ENCODE peak calls at places on chromosomes 12 and 14, in seven cellular contexts. O, Z, L, K, M, W and D are unnamed samples.

GRCh38 chr12:42278116-42278485 is 40.1 kb upstream of the YAF2 start:
- DNase-seq in Z (no peak), O (no peak), L (no peak), M (no peak), W (no peak), K (no peak), D (peak)

GRCh38 chr12:83161451-83161850 is 474.7 kb downstream of the TMTC2 start:
- DNase-seq in K (no peak), L (no peak), Z (no peak), O (no peak), M (no peak), W (peak), D (peak)

GRCh38 chr12:96985515-96986362 is 78.7 kb downstream of the NEDD1 start:
- DNase-seq in L (no peak), W (no peak), K (peak), M (peak), Z (peak), O (no peak), D (no peak)

GRCh38 chr14:74846968-74847549 is 28.9 kb downstream of the PROX2 start:
- DNase-seq in O (peak), M (no peak), K (peak), L (peak), Z (no peak), W (peak), D (peak)

GRCh38 chr12:66164349-66164821 is 5.4 kb downstream of the TMBIM4 start:
- DNase-seq in O (no peak), Z (no peak), W (peak), L (peak), K (peak), M (no peak), D (peak)

GRCh38 chr14:91078095-91078737 is 17.8 kb upstream of the RPS6KA5 start:
- DNase-seq in Z (no peak), L (no peak), M (no peak), W (no peak), O (no peak), K (no peak), D (no peak)

GRCh38 chr12:115770643-115771042 is 506.9 kb downstream of the MED13L start:
- DNase-seq in O (no peak), M (no peak), Z (no peak), W (no peak), L (no peak), K (no peak), D (no peak)

GRCh38 chr12:19744760-19745218 is 305.5 kb downstream of the AEBP2 start:
- DNase-seq in M (no peak), W (peak), L (peak), Z (no peak), K (peak), O (no peak), D (peak)

GRCh38 chr14:95515523-95516517 is 630 bp downstream of the SYNE3 start:
- DNase-seq in Z (peak), L (peak), O (peak), M (peak), W (peak), K (peak), D (peak)

GRCh38 chr14:71377099-71377498 is 469.8 kb downstream of the PCNX1 start:
- DNase-seq in L (no peak), K (no peak), Z (no peak), M (no peak), W (no peak), O (no peak), D (no peak)

GRCh38 chr12:12903642-12904609 is 12.6 kb downstream of the GPRC5A start:
- DNase-seq in W (no peak), Z (no peak), L (no peak), M (no peak), O (no peak), K (no peak), D (no peak)

GRCh38 chr14:64968651-64969050 is 3.5 kb downstream of the RAB15 start:
- DNase-seq in K (no peak), Z (peak), L (no peak), M (no peak), W (no peak), O (no peak), D (no peak)

GRCh38 chr14:37595809-37596595 is 573 bp downstream of the TTC6 start:
- DNase-seq in K (no peak), W (no peak), Z (peak), L (no peak), M (peak), O (no peak), D (no peak)

GRCh38 chr14:55807059-55807499 is 227.1 kb downstream of the KTN1 start:
- DNase-seq in M (peak), W (peak), L (peak), Z (no peak), K (peak), O (no peak), D (peak)

GRCh38 chr12:29519585-29520182 is 22.2 kb upstream of the OVCH1 start:
- DNase-seq in O (peak), Z (peak), M (peak), K (peak), L (peak), W (peak), D (peak)

GRCh38 chr12:121804417-121805111 is 755 bp downstream of the SETD1B start:
- DNase-seq in L (no peak), M (peak), K (peak), Z (no peak), W (no peak), O (no peak), D (no peak)

GRCh38 chr14:35766700-35767082 is 42.4 kb downstream of the RALGAPA1 start:
- DNase-seq in M (no peak), O (no peak), Z (no peak), L (no peak), W (no peak), K (no peak), D (no peak)

GRCh38 chr12:84727964-84728363 is 184.6 kb downstream of the SLC6A15 start:
- DNase-seq in O (no peak), M (no peak), W (no peak), K (no peak), L (no peak), Z (peak), D (peak)

GRCh38 chr12:42003031-42003430 is 141.6 kb downstream of the GXYLT1 start:
- DNase-seq in O (no peak), K (no peak), Z (no peak), L (no peak), W (no peak), M (no peak), D (no peak)

GRCh38 chr12:121224591-121224990 is 14.7 kb downstream of the P2RX4 start:
- DNase-seq in O (no peak), L (no peak), Z (no peak), W (no peak), K (no peak), M (no peak), D (no peak)

GRCh38 chr12:82857276-82857675 is 170.6 kb downstream of the TMTC2 start:
- DNase-seq in Z (no peak), O (no peak), M (no peak), K (no peak), W (no peak), L (no peak), D (no peak)

GRCh38 chr14:74207943-74208342 is 31.3 kb upstream of the VSX2 start:
- DNase-seq in Z (peak), O (no peak), K (no peak), M (no peak), L (no peak), W (no peak), D (no peak)

GRCh38 chr14:42190744-42191143 is 584.1 kb downstream of the LRFN5 start:
- DNase-seq in W (no peak), K (no peak), O (no peak), L (no peak), Z (no peak), M (no peak), D (no peak)

GRCh38 chr12:105162174-105162573 is 54.6 kb downstream of the WASHC4 start:
- DNase-seq in K (no peak), L (no peak), W (no peak), M (no peak), O (no peak), Z (no peak), D (no peak)

GRCh38 chr12:105168006-105168405 is 60.5 kb downstream of the WASHC4 start:
- DNase-seq in M (no peak), Z (no peak), W (no peak), O (no peak), K (no peak), L (no peak), D (no peak)

GRCh38 chr12:105166736-105167135 is 59.2 kb downstream of the WASHC4 start:
- DNase-seq in K (no peak), M (no peak), Z (no peak), O (no peak), W (peak), L (peak), D (no peak)

GRCh38 chr12:105167346-105167745 is 59.8 kb downstream of the WASHC4 start:
- DNase-seq in M (no peak), K (no peak), L (no peak), O (no peak), W (peak), Z (no peak), D (no peak)

GRCh38 chr12:105164068-105164467 is 56.5 kb downstream of the WASHC4 start:
- DNase-seq in M (no peak), L (no peak), Z (no peak), O (no peak), W (no peak), K (no peak), D (peak)
- TF ChIP-seq CTCF in M (no peak), L (no peak), Z (no peak), O (no peak), W (no peak), K (no peak), D (no peak)

GRCh38 chr12:111407371-111408115 is 1.8 kb downstream of the SH2B3 start:
- DNase-seq in L (no peak), M (peak), W (no peak), K (no peak), O (no peak), Z (no peak), D (no peak)

GRCh38 chr12:111408116-111408440 is 2.4 kb downstream of the SH2B3 start:
- DNase-seq in Z (no peak), K (no peak), W (no peak), L (no peak), M (no peak), O (no peak), D (no peak)

GRCh38 chr12:111405149-111405855 is 421 bp upstream of the SH2B3 start:
- DNase-seq in M (peak), W (peak), Z (peak), O (peak), K (peak), L (peak), D (peak)

GRCh38 chr12:111405856-111406473 is at the start of gene SH2B3:
- DNase-seq in Z (no peak), L (peak), M (peak), W (peak), O (peak), K (no peak), D (no peak)

GRCh38 chr12:111406474-111407370 is 999 bp downstream of the SH2B3 start:
- DNase-seq in W (no peak), M (no peak), L (no peak), O (no peak), Z (no peak), K (no peak), D (no peak)
- TF ChIP-seq CTCF in W (no peak), M (no peak), L (no peak), O (no peak), Z (no peak), K (no peak), D (no peak)

DNA sequence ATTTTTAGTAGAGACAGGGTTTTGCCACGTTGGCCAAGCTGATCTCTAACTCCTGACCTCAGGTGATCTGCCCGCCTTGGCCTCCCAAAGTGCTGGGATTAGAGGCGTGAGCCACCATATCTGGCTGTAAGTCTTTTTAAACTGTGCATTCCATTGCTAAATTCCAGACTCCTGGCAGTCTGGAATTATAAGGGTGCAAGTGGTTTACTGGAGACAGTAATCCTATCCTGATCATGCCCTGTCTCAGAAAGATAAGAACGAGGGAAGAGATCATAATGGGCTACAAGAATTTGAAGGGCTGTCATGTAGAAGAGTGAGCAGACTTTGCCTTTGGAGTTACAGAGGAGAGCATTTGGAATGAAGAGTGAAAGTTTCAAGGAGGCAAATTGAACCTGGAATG is 6.8 kb upstream of the SLC4A8 start:
- DNase-seq in K (no peak), O (no peak), M (no peak), Z (no peak), W (no peak), L (no peak), D (no peak)
- TF ChIP-seq CTCF in K (no peak), O (no peak), M (no peak), Z (no peak), W (no peak), L (no peak), D (no peak)

DNA sequence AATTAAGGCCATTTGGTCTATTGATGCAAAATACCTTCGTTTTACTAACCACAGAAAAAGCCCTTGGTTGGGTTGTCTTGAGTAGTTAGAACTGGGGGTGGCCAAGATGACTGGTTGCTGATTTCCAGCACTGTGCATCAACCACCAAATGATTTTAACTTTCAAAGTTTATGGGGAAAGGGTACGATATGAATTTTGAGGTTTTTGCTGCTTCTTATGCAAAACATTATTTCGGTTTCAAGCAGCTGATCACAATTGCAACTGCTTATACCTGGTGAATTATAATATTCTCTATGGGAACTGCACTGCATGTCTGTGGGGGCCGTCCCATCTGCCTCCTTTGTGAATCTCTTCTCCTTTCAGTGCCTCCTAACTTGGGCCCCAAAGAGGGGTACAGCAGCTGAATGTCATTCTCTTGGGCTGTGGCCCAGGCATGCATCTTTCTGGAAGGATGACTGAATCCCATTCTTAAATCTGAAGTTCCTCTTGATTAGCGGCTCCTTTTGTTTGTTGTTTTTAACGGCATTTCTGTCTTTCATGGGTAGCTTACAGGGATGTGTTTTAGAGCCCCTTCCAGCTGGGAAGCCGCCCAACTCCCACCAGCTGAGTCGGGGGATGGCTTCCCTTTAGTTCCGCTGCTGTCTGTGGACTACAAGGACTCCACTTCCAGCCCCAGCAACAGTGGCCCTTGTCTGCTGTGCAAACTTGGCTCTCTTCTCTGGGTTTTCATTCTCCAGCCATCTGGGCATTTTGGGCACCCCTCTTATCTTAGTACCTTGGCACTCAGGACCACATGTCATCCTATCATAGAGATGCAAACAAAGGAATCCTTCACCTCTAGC is 479.8 kb downstream of the ZFP36L1 start:
- DNase-seq in M (no peak), K (no peak), W (no peak), L (no peak), O (no peak), Z (no peak), D (no peak)
- TF ChIP-seq CTCF in M (no peak), K (no peak), W (no peak), L (no peak), O (no peak), Z (no peak), D (no peak)

GRCh38 chr14:93941293-93941910 is 14.3 kb downstream of the FAM181A start:
- DNase-seq in K (peak), W (peak), M (no peak), O (peak), Z (no peak), L (peak), D (peak)

GRCh38 chr14:93937519-93937918 is 10.4 kb downstream of the FAM181A start:
- DNase-seq in M (no peak), Z (no peak), K (no peak), L (no peak), W (no peak), O (no peak), D (no peak)

GRCh38 chr14:93940437-93940836 is 13.3 kb downstream of the FAM181A start:
- DNase-seq in M (no peak), L (no peak), O (no peak), K (no peak), Z (no peak), W (no peak), D (no peak)

GRCh38 chr14:93938766-93939303 is 11.7 kb downstream of the FAM181A start:
- DNase-seq in L (no peak), K (no peak), M (no peak), W (no peak), O (no peak), Z (peak), D (no peak)

DNA sequence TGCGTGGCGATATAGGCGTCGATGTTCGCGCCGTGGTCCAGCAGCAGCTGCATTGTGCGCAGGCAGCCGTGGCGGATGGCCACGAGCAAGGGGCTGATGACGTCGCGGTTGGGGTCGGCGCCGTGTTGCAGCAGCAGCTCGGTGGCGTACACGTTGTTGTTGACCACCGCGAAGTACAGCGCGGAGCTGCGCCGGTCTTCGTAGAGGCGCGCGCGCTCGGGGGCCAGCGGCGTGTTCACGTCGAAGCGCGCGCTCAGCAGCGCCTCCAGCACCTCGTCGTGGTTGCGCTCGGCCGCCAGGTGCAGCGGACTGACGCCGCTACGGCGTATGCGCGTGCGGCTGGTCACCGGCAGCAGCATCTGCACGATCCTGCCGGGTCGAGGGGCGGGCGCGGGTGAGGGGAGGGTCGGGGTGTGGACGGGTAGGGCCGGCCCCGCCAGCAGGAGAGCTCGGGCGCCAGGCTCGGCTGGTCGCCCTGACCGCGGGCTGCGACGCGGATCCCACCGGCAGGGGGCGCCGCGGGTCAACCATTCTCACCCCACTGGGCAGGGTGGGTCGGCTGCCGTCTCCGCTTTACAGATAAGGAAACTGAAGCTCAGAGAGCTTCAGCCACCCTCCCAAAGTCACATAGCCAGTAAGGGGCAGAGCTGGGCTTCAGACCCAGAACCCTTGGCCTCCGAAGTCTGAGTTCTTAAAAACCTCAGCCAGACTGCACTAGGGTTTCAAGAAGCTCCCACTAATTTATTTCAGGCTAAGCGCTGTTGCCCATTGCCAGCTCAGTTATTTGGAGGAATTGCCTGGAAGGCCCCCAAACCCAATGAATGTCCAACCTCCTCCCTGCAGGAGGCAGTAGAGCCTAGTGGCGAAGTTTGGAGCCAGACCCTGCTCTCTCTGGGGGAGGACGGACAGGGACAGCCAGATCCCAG is 12.4 kb downstream of the FAM181A start:
- DNase-seq in Z (peak), L (peak), M (peak), W (peak), K (peak), O (peak), D (peak)
- TF ChIP-seq CTCF in Z (peak), L (peak), M (peak), W (peak), K (peak), O (peak), D (peak)

DNA sequence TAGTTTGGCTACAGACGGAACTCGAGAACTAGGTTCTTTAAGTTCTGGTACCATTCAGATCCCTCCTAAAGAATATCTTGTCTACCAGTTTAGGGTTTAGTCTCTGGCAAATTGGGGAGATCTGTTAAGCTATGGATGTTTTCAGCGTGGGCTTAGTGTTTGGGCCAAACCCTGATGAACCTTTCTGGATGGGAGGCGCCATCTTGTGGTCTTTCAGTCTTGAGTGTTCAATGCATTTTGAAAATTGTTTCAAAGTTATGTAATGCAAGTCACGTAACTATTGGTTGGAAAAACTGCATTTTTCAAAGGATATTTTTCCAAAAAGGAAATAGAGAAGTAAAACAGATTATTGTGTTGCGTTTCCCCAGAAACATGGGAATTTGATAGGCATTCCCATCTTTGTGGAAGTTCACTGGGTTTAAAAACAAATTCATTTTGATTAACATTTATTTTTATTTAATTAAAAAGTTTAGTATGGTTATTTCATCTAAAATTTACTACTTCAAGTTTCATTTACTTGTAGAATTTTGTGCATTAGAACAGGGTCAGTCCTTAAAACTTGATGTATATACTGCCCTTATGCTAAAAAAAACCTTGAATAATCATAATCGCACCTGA is 169.0 kb downstream of the PRIMA1 start:
- DNase-seq in O (peak), K (peak), W (peak), M (peak), Z (peak), L (peak), D (peak)
- TF ChIP-seq CTCF in O (peak), K (peak), W (peak), M (peak), Z (peak), L (peak), D (peak)